ENCODE peak calls at places on chromosomes 4 and X, in nine cellular contexts. O is K562, K is lower leg skin, J is IMR-90, G is NB4, C is transverse colon, M is testis, L is ovary, F is breast epithelium. P is an unnamed sample.

GRCh38 chr4:110106946-110107325 is 91.5 kb downstream of the ELOVL6 start:
- DNase-seq in J (peak; percentile 85), F (no peak), K (no peak), G (no peak), M (no peak), C (no peak), L (no peak), O (no peak), P (peak; percentile 57)

GRCh38 chrX:41514179-41514578 is 67.0 kb downstream of the NYX start:
- DNase-seq in G (no peak), M (no peak), J (no peak), L (no peak), F (no peak), K (no peak), C (no peak), O (no peak), P (no peak)

GRCh38 chrX:129779747-129780146 is at the start of gene SASH3:
- DNase-seq in G (peak; percentile 90), J (no peak), O (no peak), L (no peak), M (peak; percentile 17), F (no peak), K (peak; percentile 24), C (peak; percentile 63), P (no peak)

GRCh38 chr4:653831-654525 is 20.1 kb downstream of the ATP5ME start:
- DNase-seq in M (no peak), K (no peak), L (no peak), F (no peak), J (no peak), G (no peak), O (no peak), C (no peak), P (no peak)

GRCh38 chrX:93594780-93595179 is 78.6 kb downstream of the NAP1L3 start:
- DNase-seq in M (peak; percentile 15), O (no peak), G (no peak), C (no peak), F (no peak), L (no peak), K (no peak), J (no peak), P (no peak)

GRCh38 chrX:17859609-17860178 is 1.4 kb downstream of the RAI2 start:
- DNase-seq in J (no peak), C (peak; percentile 15), O (no peak), K (no peak), F (peak; percentile 54), G (no peak), M (no peak), L (peak; percentile 30), P (no peak)

GRCh38 chr4:118279328-118279727 is 73.5 kb downstream of the PRSS12 start:
- DNase-seq in C (no peak), K (no peak), L (no peak), M (no peak), O (peak; percentile 23), F (no peak), G (peak; percentile 18), J (no peak), P (peak; percentile 61)

GRCh38 chrX:57367649-57368048 is 81.1 kb downstream of the FAAH2 start:
- DNase-seq in F (no peak), J (no peak), C (no peak), K (no peak), L (no peak), G (no peak), O (no peak), M (no peak), P (no peak)

GRCh38 chrX:133493366-133493765 is 78.1 kb upstream of the GPC4 start:
- DNase-seq in L (no peak), F (no peak), G (no peak), C (no peak), M (no peak), O (no peak), K (no peak), J (no peak), P (no peak)

GRCh38 chr4:142347241-142347640 is 498.9 kb downstream of the INPP4B start:
- DNase-seq in J (peak; percentile 62), O (no peak), L (no peak), M (no peak), K (no peak), G (no peak), F (no peak), C (no peak), P (peak; percentile 79)

GRCh38 chr4:181046809-181047208 is 1196.4 kb upstream of the TENM3 start:
- DNase-seq in L (no peak), O (no peak), K (no peak), C (no peak), G (no peak), F (no peak), M (no peak), J (no peak), P (no peak)

GRCh38 chr4:39614487-39615162 is 24.0 kb downstream of the SMIM14 start:
- DNase-seq in K (no peak), F (no peak), C (no peak), O (no peak), J (peak; percentile 87), L (no peak), M (no peak), G (no peak), P (no peak)

GRCh38 chr4:39609454-39609911 is 29.2 kb downstream of the SMIM14 start:
- DNase-seq in K (no peak), L (no peak), C (no peak), F (no peak), O (no peak), G (peak; percentile 79), J (no peak), M (no peak), P (no peak)

GRCh38 chr4:39617534-39617933 is 21.1 kb downstream of the SMIM14 start:
- DNase-seq in O (no peak), K (no peak), F (no peak), C (no peak), J (no peak), L (no peak), M (no peak), G (no peak), P (no peak)

GRCh38 chr4:39616651-39617050 is 22.0 kb downstream of the SMIM14 start:
- DNase-seq in M (no peak), O (no peak), C (no peak), K (no peak), G (no peak), L (no peak), J (no peak), F (no peak), P (no peak)

GRCh38 chr4:39613093-39613656 is 25.5 kb downstream of the SMIM14 start:
- DNase-seq in L (no peak), G (no peak), C (no peak), O (no peak), K (no peak), J (peak; percentile 58), F (no peak), M (no peak), P (no peak)
- TF ChIP-seq POLR2A in L (no peak), G (no peak), C (no peak), O (no peak), K (no peak), J (no peak), F (no peak), M (no peak), P (no peak)

DNA sequence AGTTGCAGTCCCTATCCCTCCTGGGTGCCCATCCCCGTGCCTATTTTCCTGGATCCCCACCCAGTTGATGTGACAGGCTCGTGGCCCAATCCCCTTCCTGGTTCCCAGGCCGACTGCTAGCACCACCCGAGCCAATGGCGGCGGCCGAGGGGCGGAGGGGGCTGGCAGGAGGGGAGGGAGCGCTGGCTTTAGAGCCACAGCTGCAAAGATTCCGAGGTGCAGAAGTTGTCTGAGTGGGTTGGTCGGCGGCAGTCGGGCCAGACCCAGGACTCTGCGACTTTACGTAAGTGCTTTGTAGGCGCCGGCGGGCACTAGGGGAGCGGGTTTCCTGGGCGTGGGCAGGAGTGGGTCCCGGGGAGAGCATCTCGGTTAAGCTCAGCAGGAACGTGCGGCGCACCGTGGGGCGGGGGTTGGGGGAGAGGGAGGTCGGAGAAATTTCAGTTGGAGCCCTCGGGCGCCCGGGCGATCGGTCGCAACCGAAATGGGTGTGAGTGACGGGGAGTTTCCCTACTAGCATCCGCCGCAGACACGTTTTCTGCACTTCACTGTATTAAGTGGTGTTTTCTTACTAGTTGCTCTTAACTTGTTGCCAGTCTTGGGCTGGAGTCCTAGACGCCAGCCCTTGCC is at the start of gene PLS3:
- DNase-seq in G (no peak), K (peak; percentile 60), J (peak; percentile 83), F (peak; percentile 59), O (no peak), C (peak; percentile 72), L (peak; percentile 88), M (peak; percentile 87), P (no peak)
- TF ChIP-seq POLR2A in G (no peak), K (no peak), J (peak; percentile 79), F (peak; percentile 46), O (no peak), C (peak; percentile 33), L (peak; percentile 51), M (no peak), P (no peak)

GRCh38 chr4:71446479-71447081 is 107.8 kb downstream of the SLC4A4 start:
- DNase-seq in L (no peak), M (no peak), G (no peak), O (no peak), K (no peak), F (no peak), C (no peak), J (no peak), P (no peak)

GRCh38 chr4:71441186-71442169 is 102.7 kb downstream of the SLC4A4 start:
- DNase-seq in K (no peak), M (no peak), J (peak; percentile 52), C (no peak), F (no peak), O (no peak), L (no peak), G (no peak), P (no peak)

GRCh38 chr4:71445819-71446218 is 107.0 kb downstream of the SLC4A4 start:
- DNase-seq in M (no peak), O (no peak), L (no peak), F (no peak), K (no peak), C (no peak), G (no peak), J (no peak), P (no peak)

DNA sequence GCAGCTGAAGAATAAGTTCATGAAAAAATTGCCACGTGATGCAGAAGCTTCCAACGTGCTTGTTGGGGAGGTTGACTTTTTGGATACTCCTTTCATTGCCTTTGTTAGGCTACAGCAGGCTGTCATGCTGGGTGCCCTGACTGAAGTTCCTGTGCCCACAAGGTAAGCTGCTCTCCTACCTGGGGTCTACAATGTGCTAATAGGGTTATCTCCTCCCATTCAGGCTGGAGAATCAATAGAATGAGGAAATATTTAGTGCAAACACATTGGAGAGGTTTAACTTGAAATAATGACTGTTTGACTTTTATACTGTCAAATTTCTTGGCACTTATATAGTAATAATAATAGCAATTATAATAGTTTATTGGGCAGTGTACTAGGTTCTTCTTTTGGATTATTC is 101.8 kb downstream of the SLC4A4 start:
- DNase-seq in J (no peak), O (no peak), G (no peak), K (no peak), F (no peak), L (no peak), M (no peak), C (no peak), P (no peak)
- TF ChIP-seq POLR2A in J (no peak), O (no peak), G (no peak), K (no peak), F (no peak), L (no peak), M (no peak), C (no peak), P (no peak)

DNA sequence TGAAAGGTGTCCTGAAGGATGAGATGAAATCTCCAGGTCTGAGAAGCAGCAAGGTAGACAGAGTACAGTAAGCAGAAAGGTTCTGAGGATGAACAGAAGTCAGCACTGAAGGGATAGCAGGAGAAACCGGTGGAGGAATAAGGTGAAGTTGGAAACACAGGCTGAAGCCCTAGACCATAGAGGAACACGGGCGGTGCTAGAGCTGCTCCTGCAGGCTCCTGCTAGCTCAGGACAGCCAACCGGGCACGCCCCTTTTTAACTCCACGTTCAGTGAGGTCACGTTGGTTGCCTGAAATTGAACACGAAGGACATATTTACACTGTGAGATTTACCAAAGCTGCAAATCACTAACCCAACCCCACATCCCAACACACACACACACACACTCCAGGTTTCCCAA is 1886.4 kb upstream of the AGA start:
- DNase-seq in C (no peak), O (no peak), L (no peak), K (no peak), G (no peak), F (no peak), M (no peak), J (no peak), P (no peak)
- TF ChIP-seq POLR2A in C (no peak), O (no peak), L (no peak), K (no peak), G (no peak), F (no peak), M (no peak), J (no peak), P (no peak)